ENCODE peak calls at places on chromosomes 7 and 10, in five cellular contexts. V is hippocampal formation, L is AG09309, Q is SJCRH30, P is neural progenitor cell. Z is an unnamed sample.

GRCh38 chr10:119489572-119490326 is 52.8 kb downstream of the RGS10 start:
- DNase-seq in Q (peak; percentile 84), V (no peak), L (no peak), P (peak; percentile 78), Z (peak; percentile 43)

GRCh38 chr10:17257466-17258321 is 29.7 kb downstream of the VIM start:
- DNase-seq in V (peak; percentile 28), L (no peak), P (peak; percentile 81), Q (peak; percentile 86), Z (peak; percentile 83)

GRCh38 chr10:47357131-47357582 is 9.0 kb downstream of the RBP3 start:
- DNase-seq in V (no peak), L (no peak), Q (no peak), P (no peak), Z (no peak)

GRCh38 chr7:128985660-128986059 is 47.9 kb downstream of the IRF5 start:
- DNase-seq in P (no peak), L (no peak), V (no peak), Q (no peak), Z (no peak)

GRCh38 chr7:16708496-16708895 is 45.1 kb upstream of the TSPAN13 start:
- DNase-seq in V (no peak), L (no peak), P (no peak), Q (no peak), Z (no peak)

GRCh38 chr10:7102557-7103349 is 308.1 kb downstream of the SFMBT2 start:
- DNase-seq in Q (no peak), V (no peak), P (no peak), L (no peak), Z (no peak)

GRCh38 chr10:6200588-6201510 is 1.9 kb upstream of the PFKFB3 start:
- DNase-seq in V (peak; percentile 51), L (no peak), P (peak; percentile 68), Q (peak; percentile 53), Z (peak; percentile 67)

GRCh38 chr7:134619627-134620331 is 26.9 kb upstream of the BPGM start:
- DNase-seq in V (no peak), P (no peak), Q (no peak), L (peak; percentile 79), Z (no peak)

GRCh38 chr7:17546206-17546998 is 247.9 kb downstream of the AHR start:
- DNase-seq in Q (no peak), V (no peak), L (no peak), P (no peak), Z (no peak)